ENCODE peak calls at places on chromosomes 16 and 17, in seven cellular contexts. N is PC-3, Z is ovary, L is lung, E is fibroblast of lung, Q is endothelial cell of umbilical vein, B is astrocyte. O is an unnamed sample. For H3K4me1, the result is how much of the 10 kb centered on the place peaks cover.

GRCh38 chr16:17275076-17275732 is 195.6 kb downstream of the XYLT1 start:
- DNase-seq in N (no peak), Z (no peak), L (no peak), E (no peak), Q (no peak), B (peak), O (no peak)

GRCh38 chr17:17114592-17115225 is 72.5 kb downstream of the MPRIP start:
- DNase-seq in N (no peak), Z (no peak), L (no peak), E (no peak), Q (no peak), B (peak), O (no peak)

GRCh38 chr17:33892677-33893076 is 362.4 kb upstream of the CCL2 start:
- DNase-seq in N (no peak), Z (no peak), L (no peak), E (no peak), Q (no peak), B (no peak), O (no peak)

GRCh38 chr17:39632153-39632941 is 4.6 kb upstream of the STARD3 start:
- DNase-seq in N (peak), Z (no peak), L (no peak), E (no peak), Q (no peak), B (no peak), O (no peak)

GRCh38 chr16:11742041-11742535 is 569 bp downstream of the TXNDC11 start:
- DNase-seq in N (no peak), Z (no peak), L (peak), E (peak), Q (peak), B (no peak), O (no peak)

GRCh38 chr17:696412-696811 is 18.2 kb downstream of the VPS53 start:
- DNase-seq in N (no peak), Z (no peak), L (no peak), E (no peak), Q (no peak), B (no peak), O (no peak)

GRCh38 chr16:21952793-21953540 is at the start of gene UQCRC2:
- DNase-seq in N (peak), Z (peak), L (peak), E (peak), Q (peak), B (peak), O (peak)

GRCh38 chr16:47644166-47644565 is 183.0 kb downstream of the PHKB start:
- DNase-seq in N (peak), Z (no peak), L (no peak), E (peak), Q (peak), B (peak), O (no peak)

GRCh38 chr16:16890964-16891363 is 512.0 kb downstream of the NPIPA7 start:
- DNase-seq in N (no peak), Z (no peak), L (no peak), E (no peak), Q (no peak), B (no peak), O (no peak)

DNA sequence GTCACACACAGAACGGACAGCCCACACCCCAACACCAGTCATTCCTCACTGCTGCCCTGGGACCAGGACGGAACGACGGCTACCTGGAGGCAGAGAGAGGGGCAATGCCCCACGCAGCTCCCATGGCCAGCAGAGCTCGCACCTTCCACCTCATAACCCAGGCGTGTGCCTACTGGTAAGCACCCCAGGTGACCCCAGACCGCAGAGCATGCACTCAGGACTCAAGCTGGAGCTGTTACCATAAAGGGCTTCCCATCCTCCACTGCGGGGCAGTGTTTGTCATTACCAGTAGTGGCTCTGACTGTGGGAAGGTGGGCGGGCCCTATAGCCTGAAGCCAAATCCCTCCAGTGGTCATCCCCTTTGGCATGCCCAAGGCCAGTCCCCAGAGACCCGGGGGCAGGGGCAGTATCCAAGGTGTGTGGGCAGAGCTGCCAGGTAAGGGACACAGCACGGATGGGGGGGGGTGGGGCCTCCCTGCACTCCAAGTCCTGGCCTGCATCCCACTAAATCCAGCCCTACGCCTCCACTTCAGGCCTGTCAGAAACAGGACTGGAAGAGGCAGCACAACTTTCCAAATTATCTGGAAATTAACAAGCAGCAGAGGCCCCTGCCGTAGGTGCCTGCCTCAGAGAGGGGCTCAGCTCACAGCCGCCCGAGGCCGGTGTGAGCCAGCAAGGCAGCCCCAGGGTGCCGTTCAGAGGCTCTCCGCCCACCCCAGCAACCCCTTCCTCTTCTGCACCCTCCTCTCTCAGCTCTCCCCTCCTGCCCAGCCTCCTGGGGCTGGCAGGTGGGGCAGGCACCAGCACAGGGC is 4.8 kb upstream of the BCAR1 start:
- DNase-seq in N (no peak), Z (peak), L (no peak), E (no peak), Q (peak), B (no peak), O (no peak)
- H3K4me1 ChIP-seq in N (under half), Z (under half), L (under half), E (half or more), Q (half or more), B (half or more), O (under half)

GRCh38 chr16:75622762-75623605 is at the start of gene ADAT1:
- DNase-seq in N (peak), Z (peak), L (peak), E (peak), Q (peak), B (peak), O (peak)
- H3K4me1 ChIP-seq in N (under half), Z (under half), L (under half), E (under half), Q (under half), B (under half), O (under half)

GRCh38 chr16:86289304-86289703 is 221.0 kb upstream of the FOXF1 start:
- DNase-seq in N (no peak), Z (no peak), L (no peak), E (no peak), Q (no peak), B (no peak), O (no peak)

GRCh38 chr16:86288716-86289294 is 221.5 kb upstream of the FOXF1 start:
- DNase-seq in N (no peak), Z (no peak), L (no peak), E (no peak), Q (no peak), B (no peak), O (no peak)

GRCh38 chr16:86287641-86288201 is 222.6 kb upstream of the FOXF1 start:
- DNase-seq in N (no peak), Z (no peak), L (no peak), E (no peak), Q (no peak), B (no peak), O (no peak)

GRCh38 chr16:86291491-86291890 is 218.8 kb upstream of the FOXF1 start:
- DNase-seq in N (no peak), Z (no peak), L (no peak), E (no peak), Q (no peak), B (no peak), O (no peak)

GRCh38 chr16:86289907-86290306 is 220.4 kb upstream of the FOXF1 start:
- DNase-seq in N (no peak), Z (no peak), L (no peak), E (no peak), Q (no peak), B (no peak), O (no peak)
- H3K4me1 ChIP-seq in N (under half), Z (under half), L (under half), E (under half), Q (under half), B (under half), O (under half)

DNA sequence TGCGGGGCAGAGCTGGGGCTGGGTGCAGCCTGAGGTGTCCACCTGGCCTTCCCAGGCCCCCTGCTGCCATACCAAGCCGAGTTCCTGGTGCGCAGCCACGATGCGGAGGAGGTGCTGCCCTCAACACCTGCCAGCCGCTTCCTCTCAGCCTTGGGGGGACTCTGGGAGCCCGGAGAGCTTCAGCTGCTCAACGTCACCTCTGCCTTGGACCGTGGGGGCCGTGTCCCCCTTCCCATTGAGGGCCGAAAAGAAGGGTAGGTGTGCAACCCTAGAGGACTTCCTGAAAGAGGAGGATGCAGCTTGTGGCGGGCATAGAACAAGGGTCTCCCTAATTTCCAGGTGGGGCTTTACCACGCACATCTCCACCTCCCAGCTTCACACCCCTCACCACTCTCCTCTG is 2.5 kb downstream of the SGCA start:
- DNase-seq in N (no peak), Z (no peak), L (no peak), E (no peak), Q (no peak), B (no peak), O (no peak)
- H3K4me1 ChIP-seq in N (under half), Z (under half), L (under half), E (under half), Q (under half), B (under half), O (under half)

DNA sequence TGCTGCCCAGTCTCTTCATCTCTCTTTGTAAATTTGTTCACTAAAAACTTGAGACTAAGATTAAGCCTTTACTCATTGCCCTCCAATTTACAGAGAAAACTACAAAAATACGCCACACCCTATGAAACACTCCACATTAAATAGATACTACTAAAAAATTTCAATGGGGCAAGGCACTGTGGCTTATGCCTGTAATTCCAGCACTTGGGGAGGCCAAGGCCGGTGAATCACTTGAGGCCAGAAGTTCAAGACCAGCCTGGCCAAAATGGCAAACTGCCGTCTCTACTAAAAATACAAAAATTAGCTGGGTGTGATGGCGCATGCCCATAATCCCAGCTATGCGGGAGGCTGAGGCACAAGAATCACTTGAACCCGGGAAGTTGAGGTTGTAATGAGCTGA is 3.8 kb downstream of the UBE2O start:
- DNase-seq in N (no peak), Z (no peak), L (no peak), E (no peak), Q (no peak), B (no peak), O (no peak)
- H3K4me1 ChIP-seq in N (half or more), Z (under half), L (under half), E (under half), Q (under half), B (half or more), O (under half)

O was measured in CD4-positive, CD25-positive, alpha-beta regulatory T cell.